ENCODE peak calls at places on chromosomes 16 and 17, in four cellular contexts. One of them, this sample, is unnamed.

GRCh38 chr17:56176101-56176500 is 22.8 kb downstream of the ANKFN1 start:
- DNase-seq in NCI-H69: peak
- DNase-seq in endothelial cell of umbilical vein: no peak
- DNase-seq in cardiac septum: no peak
- DNase-seq in this sample: no peak

GRCh38 chr16:31216552-31217530 is at the start of gene PYDC1:
- DNase-seq in NCI-H69: no peak
- DNase-seq in endothelial cell of umbilical vein: no peak
- DNase-seq in cardiac septum: no peak
- DNase-seq in this sample: no peak

GRCh38 chr17:76793775-76794174 is 55.9 kb downstream of the MFSD11 start:
- DNase-seq in NCI-H69: peak
- DNase-seq in endothelial cell of umbilical vein: peak
- DNase-seq in cardiac septum: no peak
- DNase-seq in this sample: peak

GRCh38 chr16:3095869-3096268 is 3.2 kb downstream of the ZSCAN10 start:
- DNase-seq in NCI-H69: peak
- DNase-seq in endothelial cell of umbilical vein: no peak
- DNase-seq in cardiac septum: no peak
- DNase-seq in this sample: no peak

GRCh38 chr17:61189968-61190367 is 209.7 kb upstream of the TBX2 start:
- DNase-seq in NCI-H69: no peak
- DNase-seq in endothelial cell of umbilical vein: no peak
- DNase-seq in cardiac septum: no peak
- DNase-seq in this sample: no peak

GRCh38 chr17:64773836-64774761 is 112.0 kb upstream of the SMURF2 start:
- DNase-seq in NCI-H69: peak
- DNase-seq in endothelial cell of umbilical vein: peak
- DNase-seq in cardiac septum: peak
- DNase-seq in this sample: peak

GRCh38 chr16:58028541-58029070 is 3.1 kb downstream of the MMP15 start:
- DNase-seq in NCI-H69: peak
- DNase-seq in endothelial cell of umbilical vein: no peak
- DNase-seq in cardiac septum: no peak
- DNase-seq in this sample: peak

GRCh38 chr17:81254955-81255717 is 16.0 kb downstream of the NDUFAF8 start:
- DNase-seq in NCI-H69: peak
- DNase-seq in endothelial cell of umbilical vein: peak
- DNase-seq in cardiac septum: peak
- DNase-seq in this sample: peak

GRCh38 chr17:38750312-38751121 is 2.0 kb upstream of the PSMB3 start:
- DNase-seq in NCI-H69: peak
- DNase-seq in endothelial cell of umbilical vein: peak
- DNase-seq in cardiac septum: no peak
- DNase-seq in this sample: peak

GRCh38 chr16:1745900-1746692 is 25.2 kb downstream of the NME3 start:
- DNase-seq in NCI-H69: no peak
- DNase-seq in endothelial cell of umbilical vein: no peak
- DNase-seq in cardiac septum: no peak
- DNase-seq in this sample: no peak

GRCh38 chr17:67642488-67642887 is 75.2 kb upstream of the NOL11 start:
- DNase-seq in NCI-H69: no peak
- DNase-seq in endothelial cell of umbilical vein: no peak
- DNase-seq in cardiac septum: no peak
- DNase-seq in this sample: no peak

GRCh38 chr17:60720763-60721531 is 43.3 kb downstream of the BCAS3 start:
- DNase-seq in NCI-H69: peak
- DNase-seq in endothelial cell of umbilical vein: peak
- DNase-seq in cardiac septum: no peak
- DNase-seq in this sample: peak

GRCh38 chr17:39580082-39580468 is 27.6 kb downstream of the NEUROD2 start:
- DNase-seq in NCI-H69: no peak
- DNase-seq in endothelial cell of umbilical vein: no peak
- DNase-seq in cardiac septum: no peak
- DNase-seq in this sample: no peak

GRCh38 chr16:67774457-67774853 is 31.9 kb downstream of the RANBP10 start:
- DNase-seq in NCI-H69: no peak
- DNase-seq in endothelial cell of umbilical vein: no peak
- DNase-seq in cardiac septum: no peak
- DNase-seq in this sample: no peak

GRCh38 chr16:67117716-67118115 is 8.0 kb downstream of the PHAF1 start:
- DNase-seq in NCI-H69: no peak
- DNase-seq in endothelial cell of umbilical vein: no peak
- DNase-seq in cardiac septum: no peak
- DNase-seq in this sample: no peak

GRCh38 chr17:31686495-31686894 is 172.5 kb downstream of the COPRS start:
- DNase-seq in NCI-H69: no peak
- DNase-seq in endothelial cell of umbilical vein: no peak
- DNase-seq in cardiac septum: no peak
- DNase-seq in this sample: no peak

GRCh38 chr17:43907425-43907981 is at the start of gene MPP2:
- DNase-seq in NCI-H69: peak
- DNase-seq in endothelial cell of umbilical vein: peak
- DNase-seq in cardiac septum: peak
- DNase-seq in this sample: peak

This sample was measured in NCI-H146.